ENCODE peak calls at places on chromosomes 2 and 18, in five cellular contexts. X is activated CD8-positive, alpha-beta memory T cell treated with anti-CD3 and anti-CD28 coated beads for 24 hours; J is AG10803; B is SK-N-DZ; V is GM12892. M is an unnamed sample.

GRCh38 chr2:16012626-16013501 is 72.5 kb downstream of the MYCN start:
- DNase-seq in X (no peak), J (no peak), B (no peak), V (no peak), M (no peak)

GRCh38 chr2:230947908-230948365 is 22.9 kb upstream of the GPR55 start:
- DNase-seq in X (peak), J (no peak), B (no peak), V (peak), M (no peak)

GRCh38 chr2:105858868-105859693 is 114.4 kb downstream of the NCK2 start:
- DNase-seq in X (peak), J (no peak), B (no peak), V (no peak), M (no peak)

GRCh38 chr18:35076556-35076955 is 35.3 kb downstream of the MAPRE2 start:
- DNase-seq in X (no peak), J (peak), B (no peak), V (no peak), M (peak)

GRCh38 chr2:36672199-36672598 is 24.3 kb upstream of the VIT start:
- DNase-seq in X (no peak), J (peak), B (no peak), V (no peak), M (peak)

GRCh38 chr2:153287109-153287801 is 191.3 kb downstream of the RPRM start:
- DNase-seq in X (peak), J (no peak), B (peak), V (peak), M (no peak)

GRCh38 chr2:85741811-85742507 is 11.8 kb upstream of the ATOH8 start:
- DNase-seq in X (no peak), J (peak), B (no peak), V (no peak), M (peak)

GRCh38 chr2:32680937-32681336 is 53.1 kb downstream of the TTC27 start:
- DNase-seq in X (no peak), J (peak), B (no peak), V (no peak), M (peak)

GRCh38 chr2:223062304-223062845 is 10.4 kb downstream of the KCNE4 start:
- DNase-seq in X (no peak), J (peak), B (no peak), V (no peak), M (peak)

GRCh38 chr2:126707191-126707590 is 51.2 kb downstream of the GYPC start:
- DNase-seq in X (no peak), J (no peak), B (no peak), V (no peak), M (no peak)

GRCh38 chr2:40242315-40242714 is 209.6 kb downstream of the SLC8A1 start:
- DNase-seq in X (no peak), J (no peak), B (no peak), V (no peak), M (no peak)

GRCh38 chr2:42723465-42723864 is 40.5 kb downstream of the OXER1 start:
- DNase-seq in X (no peak), J (no peak), B (no peak), V (no peak), M (no peak)